ENCODE peak calls at places on chromosome 1, in ten cellular contexts. Q, I, X, T, A, P, J, H, L and V are unnamed samples.
A peak's percentile ranks its signal among the peaks of the same experiment; 100 is the strongest.

GRCh38 chr1:179923044-179923443 is 31.6 kb upstream of the CEP350 start:
- ATAC-seq in Q (no peak), I (no peak), X (no peak), T (no peak), A (no peak), P (no peak), J (no peak), H (no peak), L (no peak), V (no peak)

GRCh38 chr1:8464377-8464776 is 146.5 kb downstream of the SLC45A1 start:
- ATAC-seq in Q (no peak), I (no peak), X (peak; percentile 33), T (peak; percentile 31), A (no peak), P (peak; percentile 89), J (no peak), H (no peak), L (no peak), V (no peak)

GRCh38 chr1:6286266-6286665 is 25.4 kb upstream of the GPR153 start:
- ATAC-seq in Q (no peak), I (no peak), X (no peak), T (no peak), A (no peak), P (no peak), J (no peak), H (no peak), L (no peak), V (no peak)

GRCh38 chr1:28160677-28161328 is 15.7 kb downstream of the PTAFR start:
- ATAC-seq in Q (no peak), I (no peak), X (no peak), T (no peak), A (no peak), P (peak; percentile 67), J (no peak), H (no peak), L (no peak), V (no peak)

GRCh38 chr1:63731117-63732043 is 42.4 kb upstream of the ROR1 start:
- ATAC-seq in Q (no peak), I (peak; percentile 85), X (no peak), T (peak; percentile 64), A (peak; percentile 90), P (no peak), J (no peak), H (no peak), L (no peak), V (no peak)

GRCh38 chr1:184773762-184774320 is 19.2 kb upstream of the EDEM3 start:
- ATAC-seq in Q (no peak), I (no peak), X (no peak), T (no peak), A (no peak), P (no peak), J (no peak), H (no peak), L (no peak), V (no peak)

GRCh38 chr1:56645663-56646330 is 683 bp downstream of the PRKAA2 start:
- ATAC-seq in Q (no peak), I (peak; percentile 75), X (peak; percentile 69), T (peak; percentile 34), A (peak; percentile 65), P (no peak), J (no peak), H (no peak), L (no peak), V (no peak)

GRCh38 chr1:225944951-225945350 is 3.9 kb upstream of the LEFTY2 start:
- ATAC-seq in Q (peak; percentile 62), I (no peak), X (peak; percentile 20), T (no peak), A (no peak), P (no peak), J (peak; percentile 74), H (peak; percentile 54), L (peak; percentile 60), V (peak; percentile 66)

GRCh38 chr1:41492341-41492848 is 7.9 kb upstream of the EDN2 start:
- ATAC-seq in Q (no peak), I (no peak), X (peak; percentile 42), T (no peak), A (peak; percentile 49), P (no peak), J (no peak), H (no peak), L (peak; percentile 46), V (no peak)

GRCh38 chr1:206556047-206556747 is 48.9 kb downstream of the RASSF5 start:
- ATAC-seq in Q (peak; percentile 23), I (peak; percentile 15), X (peak; percentile 81), T (no peak), A (peak; percentile 8), P (no peak), J (peak; percentile 61), H (no peak), L (peak; percentile 52), V (peak; percentile 69)

GRCh38 chr1:51861669-51862068 is 16.9 kb downstream of the NRDC start:
- ATAC-seq in Q (no peak), I (no peak), X (no peak), T (no peak), A (no peak), P (no peak), J (no peak), H (no peak), L (no peak), V (peak; percentile 62)

GRCh38 chr1:243264718-243265117 is 8.9 kb downstream of the SDCCAG8 start:
- ATAC-seq in Q (no peak), I (peak; percentile 64), X (no peak), T (no peak), A (no peak), P (no peak), J (peak; percentile 40), H (no peak), L (no peak), V (no peak)

GRCh38 chr1:226034482-226034881 is 28.0 kb upstream of the H3-3A start:
- ATAC-seq in Q (peak; percentile 42), I (peak; percentile 40), X (peak; percentile 93), T (peak; percentile 90), A (no peak), P (peak; percentile 94), J (no peak), H (peak; percentile 44), L (no peak), V (no peak)

GRCh38 chr1:223455470-223455869 is 62.3 kb downstream of the CCDC185 start:
- ATAC-seq in Q (no peak), I (no peak), X (no peak), T (no peak), A (no peak), P (no peak), J (no peak), H (no peak), L (no peak), V (no peak)

GRCh38 chr1:92473781-92474495 is 12.8 kb downstream of the GFI1 start:
- ATAC-seq in Q (peak; percentile 42), I (no peak), X (no peak), T (no peak), A (no peak), P (no peak), J (peak; percentile 68), H (peak; percentile 10), L (peak; percentile 28), V (peak; percentile 86)

GRCh38 chr1:38788285-38788684 is 71.3 kb downstream of the RRAGC start:
- ATAC-seq in Q (no peak), I (no peak), X (no peak), T (no peak), A (no peak), P (no peak), J (no peak), H (no peak), L (no peak), V (no peak)

GRCh38 chr1:114729782-114730181 is 13.2 kb upstream of the NRAS start:
- ATAC-seq in Q (no peak), I (no peak), X (no peak), T (no peak), A (no peak), P (no peak), J (no peak), H (no peak), L (no peak), V (no peak)

GRCh38 chr1:211699059-211699458 is 23.6 kb upstream of the NEK2 start:
- ATAC-seq in Q (no peak), I (peak; percentile 6), X (peak; percentile 57), T (no peak), A (peak; percentile 15), P (peak; percentile 15), J (peak; percentile 10), H (no peak), L (no peak), V (no peak)

GRCh38 chr1:15950763-15951295 is 25.1 kb downstream of the ZBTB17 start:
- ATAC-seq in Q (no peak), I (no peak), X (no peak), T (no peak), A (no peak), P (no peak), J (peak; percentile 47), H (no peak), L (peak; percentile 25), V (peak; percentile 7)

GRCh38 chr1:158989424-158989823 is 20.3 kb upstream of the IFI16 start:
- ATAC-seq in Q (no peak), I (no peak), X (no peak), T (no peak), A (no peak), P (no peak), J (no peak), H (no peak), L (no peak), V (no peak)

GRCh38 chr1:207309775-207310273 is 11.7 kb upstream of the CD55 start:
- ATAC-seq in Q (no peak), I (peak; percentile 87), X (peak; percentile 63), T (peak; percentile 94), A (peak; percentile 92), P (no peak), J (no peak), H (no peak), L (peak; percentile 62), V (no peak)

GRCh38 chr1:241934843-241935242 is 22.7 kb upstream of the BECN2 start:
- ATAC-seq in Q (no peak), I (no peak), X (no peak), T (no peak), A (no peak), P (no peak), J (no peak), H (no peak), L (no peak), V (no peak)

GRCh38 chr1:78184460-78185072 is 138.8 kb downstream of the GIPC2 start:
- ATAC-seq in Q (no peak), I (no peak), X (no peak), T (no peak), A (no peak), P (no peak), J (no peak), H (no peak), L (no peak), V (no peak)